ENCODE peak calls at places on chromosomes 2 and 18, in five cellular contexts. T is H9, K is IMR-90, S is H1, A is neuronal stem cell. Z is an unnamed sample.

GRCh38 chr2:240963065-240963375 is 35.4 kb upstream of the SNED1 start:
- DNase-seq in T (peak), K (no peak), S (no peak), A (no peak), Z (no peak)

GRCh38 chr18:13530879-13531387 is 195.4 kb downstream of the FAM210A start:
- DNase-seq in T (peak), A (peak), K (peak), S (peak), Z (peak)

GRCh38 chr18:77114564-77115391 is 17.8 kb downstream of the MBP start:
- DNase-seq in T (no peak), K (peak), A (no peak), S (no peak), Z (peak)

GRCh38 chr2:200301953-200302628 is 4.4 kb upstream of the SPATS2L start:
- DNase-seq in T (no peak), A (no peak), K (peak), S (no peak), Z (no peak)

GRCh38 chr2:3181416-3182010 is 196.1 kb downstream of the EIPR1 start:
- DNase-seq in A (no peak), K (no peak), T (no peak), S (no peak), Z (peak)

GRCh38 chr2:26616032-26616863 is 24.9 kb downstream of the CIB4 start:
- DNase-seq in S (no peak), T (peak), A (no peak), K (no peak), Z (no peak)

GRCh38 chr2:113064898-113065297 is 2.9 kb upstream of the IL1F10 start:
- DNase-seq in S (no peak), A (no peak), K (no peak), T (no peak), Z (no peak)

GRCh38 chr18:7897119-7897518 is 330.0 kb downstream of the PTPRM start:
- DNase-seq in K (no peak), A (no peak), S (no peak), T (no peak), Z (peak)

GRCh38 chr2:209526541-209526940 is 102.7 kb downstream of the MAP2 start:
- DNase-seq in K (peak), S (no peak), T (no peak), A (no peak), Z (no peak)

GRCh38 chr2:238847841-238848565 is at the start of gene TWIST2:
- DNase-seq in T (peak), S (no peak), A (peak), K (peak), Z (peak)

GRCh38 chr2:133794114-133794513 is 225.9 kb upstream of the NCKAP5 start:
- DNase-seq in S (no peak), A (no peak), K (no peak), T (no peak), Z (no peak)

GRCh38 chr18:23837591-23837990 is 148.3 kb downstream of the LAMA3 start:
- DNase-seq in S (no peak), A (no peak), T (no peak), K (peak), Z (peak)

GRCh38 chr2:190382851-190383250 is 25.3 kb upstream of the MFSD6 start:
- DNase-seq in K (peak), T (no peak), A (no peak), S (no peak), Z (peak)

GRCh38 chr2:30747206-30747605 is 60.0 kb downstream of the CAPN13 start:
- DNase-seq in S (no peak), T (no peak), K (no peak), A (no peak), Z (no peak)

GRCh38 chr18:46161721-46162421 is 57.7 kb downstream of the HAUS1 start:
- DNase-seq in S (no peak), A (no peak), K (no peak), T (no peak), Z (peak)

GRCh38 chr2:9897796-9898195 is 53.7 kb upstream of the GRHL1 start:
- DNase-seq in A (peak), S (no peak), K (peak), T (no peak), Z (peak)

GRCh38 chr2:166230724-166231070 is 102.9 kb upstream of the SCN1A start:
- DNase-seq in K (no peak), T (no peak), S (no peak), A (no peak), Z (no peak)

GRCh38 chr2:98346259-98347236 is at the start of gene CNGA3:
- DNase-seq in S (no peak), K (peak), A (peak), T (peak), Z (no peak)

GRCh38 chr18:63421514-63421913 is 762 bp downstream of the VPS4B start:
- DNase-seq in T (no peak), K (no peak), S (no peak), A (no peak), Z (peak)

GRCh38 chr18:48973731-48974130 is 23.0 kb upstream of the SMAD7 start:
- DNase-seq in T (no peak), A (no peak), K (peak), S (no peak), Z (peak)

GRCh38 chr18:48977914-48978313 is 27.1 kb upstream of the SMAD7 start:
- DNase-seq in A (no peak), T (no peak), K (no peak), S (no peak), Z (no peak)

GRCh38 chr18:48975817-48976649 is 25.3 kb upstream of the SMAD7 start:
- DNase-seq in A (peak), S (no peak), K (peak), T (no peak), Z (no peak)

GRCh38 chr18:48974304-48975220 is 23.8 kb upstream of the SMAD7 start:
- DNase-seq in A (no peak), T (no peak), K (no peak), S (no peak), Z (no peak)

GRCh38 chr18:48975221-48975816 is 24.6 kb upstream of the SMAD7 start:
- DNase-seq in A (no peak), T (no peak), K (no peak), S (no peak), Z (no peak)
- H3K4ac ChIP-seq in A (no peak), T (no peak), K (peak), S (peak), Z (peak)

GRCh38 chr2:39778775-39779751 is at the start of gene THUMPD2:
- DNase-seq in S (peak), T (peak), K (peak), A (peak), Z (peak)
- H3K4ac ChIP-seq in S (peak), T (no peak), K (peak), A (peak), Z (peak)

GRCh38 chr2:148615446-148615845 is 29.1 kb upstream of the EPC2 start:
- DNase-seq in A (no peak), S (no peak), T (peak), K (no peak), Z (no peak)

GRCh38 chr2:148614332-148615049 is 30.1 kb upstream of the EPC2 start:
- DNase-seq in S (peak), K (peak), A (no peak), T (no peak), Z (peak)

GRCh38 chr2:148614024-148614331 is 30.6 kb upstream of the EPC2 start:
- DNase-seq in K (no peak), S (no peak), A (peak), T (peak), Z (peak)

GRCh38 chr2:148616696-148617095 is 27.9 kb upstream of the EPC2 start:
- DNase-seq in T (no peak), S (no peak), A (no peak), K (no peak), Z (no peak)

DNA sequence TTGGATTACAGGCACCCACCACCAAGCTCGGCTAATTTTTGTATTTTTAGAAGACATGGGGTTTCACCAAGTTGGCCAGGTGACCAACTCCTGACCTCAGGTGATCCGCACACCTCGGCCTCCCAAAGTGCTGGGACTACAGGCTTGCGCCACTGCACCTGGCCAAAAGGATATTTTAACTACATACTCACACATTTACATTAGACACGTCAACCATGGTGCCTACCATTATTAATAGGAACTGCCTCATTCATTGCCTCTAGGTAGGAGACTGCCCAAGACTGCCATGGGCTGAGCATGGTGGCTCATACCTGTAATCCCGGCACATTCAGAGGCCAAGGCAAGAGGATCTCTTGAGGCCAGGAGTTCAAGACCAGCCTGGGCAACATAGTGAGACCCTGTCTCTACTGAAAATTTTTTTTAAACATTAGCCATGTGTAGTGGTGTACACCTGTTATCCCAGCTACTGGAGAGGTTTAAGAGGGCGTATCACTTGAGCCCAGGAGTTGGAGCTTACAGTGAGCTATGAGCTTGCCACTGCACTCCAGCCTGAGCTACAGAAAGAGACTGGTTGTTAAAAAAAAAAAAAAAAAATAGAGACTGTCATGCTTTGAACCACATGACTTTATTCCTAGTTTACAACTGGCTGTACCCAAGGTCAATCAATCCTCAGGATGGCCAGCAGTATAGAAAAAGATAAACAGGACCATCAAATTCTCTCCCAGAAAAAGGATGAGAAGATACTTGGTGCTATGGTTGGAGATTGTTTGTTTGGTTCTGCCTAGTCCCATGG is 31.1 kb upstream of the EPC2 start:
- DNase-seq in A (no peak), K (no peak), S (no peak), T (no peak), Z (peak)
- H3K4ac ChIP-seq in A (no peak), K (no peak), S (no peak), T (no peak), Z (no peak)

GRCh38 chr18:10856146-10856545 is 293.2 kb downstream of the PIEZO2 start:
- DNase-seq in K (no peak), T (no peak), A (no peak), S (no peak), Z (no peak)

GRCh38 chr18:10851824-10852225 is 297.5 kb downstream of the PIEZO2 start:
- DNase-seq in S (no peak), A (peak), K (peak), T (no peak), Z (peak)

GRCh38 chr18:10850216-10850615 is 299.2 kb downstream of the PIEZO2 start:
- DNase-seq in K (no peak), T (no peak), S (no peak), A (no peak), Z (no peak)

GRCh38 chr18:10850828-10851227 is 298.5 kb downstream of the PIEZO2 start:
- DNase-seq in S (no peak), A (no peak), K (no peak), T (no peak), Z (no peak)

DNA sequence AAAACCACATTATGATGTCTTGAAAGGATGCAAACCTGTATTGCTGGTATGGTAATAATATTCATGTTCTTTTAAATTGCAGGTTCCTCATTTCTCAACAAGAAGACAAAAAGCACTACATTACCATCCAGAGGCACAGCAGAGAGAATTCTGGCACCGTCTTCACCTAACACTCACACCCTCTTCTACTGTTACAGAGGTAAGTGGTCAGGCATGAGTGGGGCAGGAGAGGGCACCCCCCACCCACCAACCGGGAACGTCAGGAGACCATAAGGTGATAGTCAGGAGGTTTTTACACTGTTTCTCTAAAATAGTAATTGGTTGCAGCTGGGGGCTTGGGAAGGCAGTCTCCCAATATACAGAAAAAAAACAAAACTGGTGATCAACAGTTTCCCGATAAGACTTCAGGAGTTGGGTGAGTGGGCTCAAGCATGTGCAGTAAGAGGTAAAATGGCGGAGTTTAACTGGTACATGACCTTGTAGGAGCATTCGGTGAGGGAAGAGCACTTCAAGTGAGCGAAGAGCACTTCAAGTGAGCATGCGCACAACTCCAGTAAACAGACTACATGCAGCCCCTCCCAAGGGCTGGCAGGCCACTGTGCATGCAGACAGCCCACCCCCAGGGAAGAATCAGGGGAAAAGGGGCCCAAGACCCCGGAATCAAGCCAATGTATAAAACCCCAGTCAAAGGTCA is 296.6 kb downstream of the PIEZO2 start:
- DNase-seq in S (no peak), T (no peak), K (no peak), A (no peak), Z (no peak)
- H3K4ac ChIP-seq in S (no peak), T (no peak), K (peak), A (no peak), Z (no peak)

GRCh38 chr18:54960197-54960596 is 936 bp upstream of the CCDC68 start:
- DNase-seq in K (no peak), T (no peak), S (no peak), A (no peak), Z (peak)
- H3K4ac ChIP-seq in K (peak), T (no peak), S (no peak), A (no peak), Z (no peak)

GRCh38 chr2:35104306-35104705 is 1251.3 kb upstream of the CRIM1 start:
- DNase-seq in A (no peak), T (no peak), K (no peak), S (no peak), Z (no peak)

DNA sequence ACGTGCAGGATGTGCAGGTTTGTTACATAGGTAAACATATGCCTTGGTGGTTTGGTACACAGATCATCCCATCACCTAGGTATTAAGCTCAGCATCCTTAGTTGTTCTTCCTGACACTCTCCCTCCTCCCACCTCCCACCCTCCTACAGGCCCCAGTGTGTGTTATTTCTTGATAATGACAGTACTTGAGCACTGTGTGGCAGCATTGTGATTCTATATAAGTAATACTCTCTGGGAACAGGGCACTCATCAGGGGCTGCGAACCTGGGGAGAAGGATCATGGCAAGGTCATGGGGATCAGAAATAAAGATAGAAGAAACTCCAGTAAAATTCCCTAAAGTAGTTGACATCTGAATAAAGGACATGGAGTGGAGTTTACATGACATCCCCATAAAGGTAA is 1256.2 kb upstream of the CRIM1 start:
- DNase-seq in T (no peak), A (no peak), S (no peak), K (no peak), Z (no peak)
- H3K4ac ChIP-seq in T (no peak), A (no peak), S (no peak), K (no peak), Z (no peak)

GRCh38 chr18:6811816-6812215 is 82.3 kb downstream of the ARHGAP28 start:
- DNase-seq in K (peak), T (no peak), S (no peak), A (no peak), Z (no peak)
- H3K4ac ChIP-seq in K (no peak), T (no peak), S (no peak), A (no peak), Z (no peak)

GRCh38 chr2:172775319-172775718 is 39.7 kb downstream of the RAPGEF4 start:
- DNase-seq in T (no peak), K (no peak), A (no peak), S (no peak), Z (no peak)

GRCh38 chr2:172777431-172777830 is 41.8 kb downstream of the RAPGEF4 start:
- DNase-seq in A (no peak), S (no peak), K (peak), T (no peak), Z (no peak)

GRCh38 chr2:172772637-172773036 is 37.0 kb downstream of the RAPGEF4 start:
- DNase-seq in S (no peak), A (no peak), T (no peak), K (peak), Z (no peak)

GRCh38 chr2:172770887-172771286 is 35.2 kb downstream of the RAPGEF4 start:
- DNase-seq in A (no peak), T (no peak), S (no peak), K (no peak), Z (no peak)

DNA sequence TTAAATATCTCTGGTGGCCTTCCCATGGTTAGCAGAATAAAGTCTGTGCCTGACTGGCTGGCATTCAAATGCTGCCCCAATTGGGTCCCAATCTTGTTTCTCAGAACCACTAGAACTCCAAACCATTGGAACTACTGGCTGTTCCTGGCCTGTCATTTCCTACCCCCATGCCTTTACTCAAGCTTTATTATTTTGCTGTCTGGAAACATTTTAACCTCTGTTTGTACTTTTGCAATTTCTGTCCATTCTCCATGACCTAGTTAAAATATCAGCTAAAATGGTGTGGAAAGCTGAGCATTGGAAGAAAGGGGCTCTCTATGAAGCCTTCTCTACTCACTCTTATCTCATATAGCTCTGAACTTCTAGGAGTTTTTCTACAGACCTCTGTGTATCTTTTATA is 38.7 kb downstream of the RAPGEF4 start:
- DNase-seq in T (no peak), K (no peak), A (no peak), S (no peak), Z (no peak)
- H3K4ac ChIP-seq in T (no peak), K (no peak), A (no peak), S (no peak), Z (no peak)

Z was measured in trophoblast cell.